ENCODE peak calls at places on chromosome 15, in nine cellular contexts. Y is IMR-90, N is stromal cell of bone marrow, J is NCI-H524, F is endodermal cell, Q is ureter, M is anterior cingulate cortex, P is endothelial cell, C is germinal center. L is an unnamed sample.

GRCh38 chr15:38144921-38145320 is 107.7 kb upstream of the SPRED1 start:
- DNase-seq in Y (peak; percentile 30), N (peak; percentile 66), J (no peak), F (no peak), Q (no peak), M (no peak), P (no peak), C (no peak), L (no peak)

GRCh38 chr15:25438601-25439455 is at the start of gene UBE3A:
- DNase-seq in Y (peak; percentile 91), N (peak; percentile 85), J (peak; percentile 82), F (peak; percentile 95), Q (peak; percentile 91), M (peak; percentile 78), P (peak; percentile 96), C (peak; percentile 92), L (peak; percentile 87)

GRCh38 chr15:74820056-74820455 is 6.4 kb upstream of the CPLX3 start:
- DNase-seq in Y (no peak), N (no peak), J (no peak), F (no peak), Q (no peak), M (no peak), P (no peak), C (no peak), L (no peak)

GRCh38 chr15:70835415-70835814 is 18.5 kb downstream of the LARP6 start:
- DNase-seq in Y (no peak), N (no peak), J (no peak), F (no peak), Q (no peak), M (no peak), P (no peak), C (no peak), L (no peak)

GRCh38 chr15:93189562-93189961 is 100.6 kb upstream of the RGMA start:
- DNase-seq in Y (no peak), N (no peak), J (no peak), F (peak; percentile 74), Q (no peak), M (no peak), P (no peak), C (no peak), L (no peak)

GRCh38 chr15:98067339-98067738 is 106.8 kb downstream of the ARRDC4 start:
- DNase-seq in Y (peak; percentile 4), N (peak; percentile 36), J (peak; percentile 4), F (no peak), Q (no peak), M (no peak), P (no peak), C (no peak), L (no peak)

GRCh38 chr15:88490036-88490435 is 22.5 kb downstream of the MRPS11 start:
- DNase-seq in Y (no peak), N (no peak), J (no peak), F (no peak), Q (no peak), M (no peak), P (no peak), C (no peak), L (no peak)

GRCh38 chr15:85276921-85277320 is 103.5 kb upstream of the AKAP13 start:
- DNase-seq in Y (no peak), N (no peak), J (no peak), F (no peak), Q (no peak), M (no peak), P (no peak), C (no peak), L (no peak)

GRCh38 chr15:90099072-90099867 is 3.0 kb downstream of the IDH2 start:
- DNase-seq in Y (no peak), N (no peak), J (no peak), F (no peak), Q (no peak), M (no peak), P (no peak), C (peak; percentile 57), L (no peak)

GRCh38 chr15:36589971-36590370 is 10.5 kb downstream of the CDIN1 start:
- DNase-seq in Y (peak; percentile 50), N (no peak), J (no peak), F (no peak), Q (no peak), M (no peak), P (no peak), C (no peak), L (no peak)

GRCh38 chr15:66738116-66738515 is 36.1 kb downstream of the SMAD6 start:
- DNase-seq in Y (no peak), N (no peak), J (no peak), F (no peak), Q (no peak), M (no peak), P (no peak), C (no peak), L (no peak)

GRCh38 chr15:38536201-38536676 is 28.4 kb downstream of the RASGRP1 start:
- DNase-seq in Y (peak; percentile 96), N (peak; percentile 82), J (no peak), F (no peak), Q (peak; percentile 50), M (no peak), P (no peak), C (no peak), L (no peak)

GRCh38 chr15:73988075-73988969 is 3.8 kb downstream of the STOML1 start:
- DNase-seq in Y (peak; percentile 71), N (no peak), J (no peak), F (no peak), Q (no peak), M (no peak), P (no peak), C (no peak), L (no peak)

GRCh38 chr15:100863406-100864198 is 16.0 kb upstream of the ALDH1A3 start:
- DNase-seq in Y (peak; percentile 90), N (peak; percentile 17), J (no peak), F (peak; percentile 10), Q (no peak), M (no peak), P (no peak), C (no peak), L (no peak)

GRCh38 chr15:79090487-79091203 is at the start of gene RASGRF1:
- DNase-seq in Y (no peak), N (no peak), J (no peak), F (peak; percentile 83), Q (peak; percentile 39), M (no peak), P (peak; percentile 17), C (no peak), L (no peak)

GRCh38 chr15:42082141-42082540 is 12.2 kb downstream of the PLA2G4D start:
- DNase-seq in Y (no peak), N (no peak), J (no peak), F (no peak), Q (no peak), M (no peak), P (no peak), C (no peak), L (no peak)

GRCh38 chr15:62462268-62462667 is 297.2 kb upstream of the C2CD4B start:
- DNase-seq in Y (no peak), N (no peak), J (no peak), F (no peak), Q (no peak), M (no peak), P (no peak), C (no peak), L (no peak)

GRCh38 chr15:57890351-57890750 is 175.2 kb downstream of the ALDH1A2 start:
- DNase-seq in Y (peak; percentile 35), N (no peak), J (no peak), F (no peak), Q (no peak), M (no peak), P (no peak), C (no peak), L (no peak)

GRCh38 chr15:95850837-95851236 is 479.7 kb upstream of the NR2F2 start:
- DNase-seq in Y (no peak), N (no peak), J (no peak), F (no peak), Q (no peak), M (no peak), P (no peak), C (no peak), L (no peak)

GRCh38 chr15:89673162-89673506 is 6.0 kb downstream of the PLIN1 start:
- DNase-seq in Y (no peak), N (no peak), J (peak; percentile 28), F (peak; percentile 94), Q (peak; percentile 42), M (no peak), P (peak; percentile 81), C (peak; percentile 68), L (no peak)

GRCh38 chr15:88484781-88485246 is 17.3 kb downstream of the MRPS11 start:
- DNase-seq in Y (peak; percentile 64), N (peak; percentile 33), J (peak; percentile 93), F (peak; percentile 73), Q (no peak), M (no peak), P (no peak), C (no peak), L (no peak)

GRCh38 chr15:34337557-34338306 is at the start of gene SLC12A6:
- DNase-seq in Y (peak; percentile 93), N (peak; percentile 89), J (peak; percentile 93), F (peak; percentile 94), Q (peak; percentile 88), M (peak; percentile 71), P (peak; percentile 93), C (peak; percentile 93), L (peak; percentile 82)

GRCh38 chr15:69524850-69525249 is 72.2 kb downstream of the RPLP1 start:
- DNase-seq in Y (no peak), N (no peak), J (no peak), F (peak; percentile 27), Q (no peak), M (no peak), P (no peak), C (no peak), L (no peak)